ENCODE peak calls at places on chromosomes 5 and 9, in six cellular contexts. E, S, M, T, J and O are unnamed samples.

GRCh38 chr5:44499381-44499780 is 110.2 kb upstream of the FGF10 start:
- DNase-seq in M (no peak), E (no peak), S (no peak), J (no peak), T (no peak), O (no peak)

GRCh38 chr9:73613092-73613701 is 461.5 kb downstream of the ANXA1 start:
- DNase-seq in J (no peak), E (no peak), T (no peak), S (no peak), M (no peak), O (no peak)

GRCh38 chr5:107806271-107806670 is 135.5 kb upstream of the EFNA5 start:
- DNase-seq in M (no peak), S (no peak), J (no peak), T (no peak), E (no peak), O (no peak)

GRCh38 chr9:137375321-137376058 is 47.5 kb downstream of the EXD3 start:
- DNase-seq in T (no peak), S (no peak), J (no peak), M (no peak), E (no peak), O (no peak)

GRCh38 chr9:87433853-87434252 is 63.8 kb upstream of the DAPK1 start:
- DNase-seq in M (no peak), T (no peak), E (no peak), S (no peak), J (no peak), O (no peak)

GRCh38 chr5:76469656-76470290 is 66.7 kb downstream of the IQGAP2 start:
- DNase-seq in M (no peak), T (no peak), E (no peak), S (no peak), J (no peak), O (no peak)

GRCh38 chr5:37900692-37901091 is 60.9 kb upstream of the GDNF start:
- DNase-seq in J (peak), S (peak), T (no peak), M (peak), E (peak), O (peak)

GRCh38 chr9:38352716-38353334 is 39.7 kb upstream of the ALDH1B1 start:
- DNase-seq in E (no peak), S (no peak), J (no peak), T (no peak), M (peak), O (no peak)

GRCh38 chr9:70112981-70113380 is 69.3 kb downstream of the MAMDC2 start:
- DNase-seq in M (no peak), T (no peak), E (no peak), S (no peak), J (peak), O (no peak)

GRCh38 chr9:120393386-120394057 is 186.4 kb downstream of the CDK5RAP2 start:
- DNase-seq in M (peak), E (no peak), T (no peak), J (no peak), S (no peak), O (no peak)

GRCh38 chr5:152092580-152092979 is 167.9 kb upstream of the GLRA1 start:
- DNase-seq in M (no peak), T (no peak), S (no peak), E (no peak), J (no peak), O (no peak)

GRCh38 chr5:135379052-135379654 is 19.9 kb downstream of the MACROH2A1 start:
- DNase-seq in M (no peak), J (no peak), S (no peak), E (no peak), T (no peak), O (no peak)

GRCh38 chr5:93789173-93790070 is 48.0 kb upstream of the POU5F2 start:
- DNase-seq in T (no peak), E (no peak), S (no peak), M (no peak), J (no peak), O (no peak)

GRCh38 chr5:78360674-78361225 is 333 bp downstream of the SCAMP1 start:
- DNase-seq in M (peak), J (no peak), T (peak), S (peak), E (no peak), O (peak)

GRCh38 chr9:93587284-93587650 is 10.9 kb downstream of the PHF2 start:
- DNase-seq in S (no peak), E (no peak), T (no peak), M (no peak), J (no peak), O (peak)

GRCh38 chr5:165616550-165617430 is 2111.4 kb downstream of the MAT2B start:
- DNase-seq in M (no peak), S (no peak), T (no peak), E (no peak), J (no peak), O (no peak)

GRCh38 chr9:129138476-129139232 is 27.4 kb downstream of the PTPA start:
- DNase-seq in J (no peak), E (peak), T (no peak), S (peak), M (peak), O (peak)

GRCh38 chr9:133491656-133491925 is 12.7 kb upstream of the SLC2A6 start:
- DNase-seq in E (no peak), J (no peak), T (no peak), M (no peak), S (no peak), O (no peak)

GRCh38 chr9:6384732-6385131 is 28.3 kb upstream of the UHRF2 start:
- DNase-seq in J (no peak), E (no peak), S (no peak), T (no peak), M (no peak), O (no peak)

GRCh38 chr5:167303582-167303981 is 987.9 kb upstream of the WWC1 start:
- DNase-seq in M (no peak), T (no peak), S (no peak), E (no peak), J (no peak), O (no peak)

GRCh38 chr5:74864823-74865222 is 1.4 kb downstream of the FAM169A start:
- DNase-seq in E (no peak), J (peak), S (no peak), M (no peak), T (no peak), O (no peak)

GRCh38 chr5:74865799-74866652 is at the start of gene FAM169A:
- DNase-seq in J (no peak), E (no peak), M (no peak), T (peak), S (peak), O (peak)

GRCh38 chr5:74866653-74867162 is 521 bp upstream of the FAM169A start:
- DNase-seq in S (no peak), J (peak), E (no peak), M (no peak), T (peak), O (peak)

GRCh38 chr5:74863726-74864125 is 2.5 kb downstream of the FAM169A start:
- DNase-seq in T (no peak), M (no peak), S (no peak), E (no peak), J (no peak), O (no peak)

GRCh38 chr5:74865293-74865798 is 841 bp downstream of the FAM169A start:
- DNase-seq in J (no peak), S (no peak), M (no peak), E (no peak), T (no peak), O (no peak)
- H3K27ac ChIP-seq in J (peak), S (peak), M (no peak), E (peak), T (peak), O (no peak)

GRCh38 chr9:82761911-82762310 is 301.0 kb downstream of the RASEF start:
- DNase-seq in E (no peak), T (no peak), J (no peak), S (no peak), M (no peak), O (no peak)

GRCh38 chr9:82763631-82764030 is 299.3 kb downstream of the RASEF start:
- DNase-seq in J (no peak), T (no peak), S (no peak), E (no peak), M (no peak), O (no peak)

DNA sequence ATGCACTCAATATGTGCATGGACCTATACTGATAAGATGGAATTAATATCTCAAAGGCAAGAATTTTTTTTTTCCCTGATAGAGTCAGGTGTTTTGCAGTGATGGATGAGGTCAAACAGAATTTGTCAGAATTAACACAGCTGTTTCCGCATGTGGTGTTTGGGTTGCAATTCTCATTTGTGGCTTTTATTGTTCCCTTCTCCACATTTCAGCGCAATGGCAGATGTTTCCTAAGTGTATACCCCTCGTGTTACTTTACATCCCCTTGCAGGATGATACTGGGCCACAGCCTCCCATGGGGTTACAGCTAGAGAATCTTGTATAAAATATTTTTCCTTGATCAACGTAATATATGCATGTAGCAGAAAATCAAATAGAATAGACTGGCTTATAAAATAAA is 298.7 kb downstream of the RASEF start:
- DNase-seq in T (no peak), M (no peak), J (no peak), E (no peak), S (no peak), O (no peak)
- TF ChIP-seq EP300 in T (no peak), M (no peak), J (no peak), E (no peak), S (no peak), O (no peak)

GRCh38 chr5:132830436-132831094 is at the start of gene SHROOM1:
- DNase-seq in E (no peak), T (peak), J (peak), S (peak), M (no peak), O (peak)

GRCh38 chr5:132831095-132831860 is 831 bp upstream of the SHROOM1 start:
- DNase-seq in E (no peak), S (no peak), M (no peak), J (no peak), T (no peak), O (no peak)

GRCh38 chr5:132827943-132828673 is 2.3 kb downstream of the SHROOM1 start:
- DNase-seq in T (no peak), J (no peak), S (no peak), E (no peak), M (no peak), O (no peak)

GRCh38 chr5:132828846-132829494 is 1.5 kb downstream of the SHROOM1 start:
- DNase-seq in T (no peak), S (peak), J (no peak), E (no peak), M (no peak), O (no peak)

DNA sequence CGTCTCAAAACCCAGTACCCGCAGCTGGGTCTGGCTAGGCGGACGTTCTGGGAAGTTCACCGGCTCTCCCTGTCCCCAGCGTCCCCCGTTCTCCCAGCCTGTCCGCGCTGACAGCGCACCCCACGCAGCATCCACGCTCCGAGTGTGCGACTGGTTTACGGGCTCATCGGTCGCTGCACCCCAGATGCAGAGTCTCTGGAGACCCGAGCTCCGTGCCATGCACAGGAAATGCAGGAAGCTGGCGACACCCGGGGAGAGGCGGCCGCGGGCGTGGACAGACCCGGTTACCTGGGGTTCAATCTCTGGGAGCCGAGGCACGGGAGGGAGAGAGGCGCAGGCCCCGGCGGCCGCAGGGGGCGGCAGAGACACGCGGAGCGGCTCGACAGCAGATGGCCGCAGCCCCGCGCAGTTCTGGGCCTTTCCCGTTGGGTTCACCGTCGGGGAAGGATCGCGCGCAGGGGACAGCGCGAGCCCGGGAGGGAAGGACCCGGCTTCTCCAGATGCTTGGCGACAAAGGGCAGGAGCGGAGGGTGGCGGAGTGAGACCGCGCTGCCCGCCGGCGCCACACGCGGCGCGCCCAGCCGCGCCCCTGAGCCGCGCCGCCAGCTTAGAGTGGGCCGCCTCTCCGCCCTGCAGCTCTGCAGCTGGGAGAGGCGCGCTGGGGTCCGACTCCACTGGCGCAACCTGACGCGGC is 558 bp downstream of the SHROOM1 start:
- DNase-seq in J (peak), M (peak), E (peak), S (peak), T (peak), O (peak)
- TF ChIP-seq POLR2A in J (peak), M (no peak), E (no peak), S (no peak), T (peak), O (no peak)

GRCh38 chr5:65483474-65484346 is 2.0 kb upstream of the ADAMTS6 start:
- DNase-seq in J (peak), S (no peak), M (no peak), E (no peak), T (no peak), O (no peak)
- H3K27ac ChIP-seq in J (no peak), S (peak), M (peak), E (peak), T (peak), O (peak)

GRCh38 chr9:88745281-88746001 is 210.5 kb downstream of the NXNL2 start:
- DNase-seq in J (no peak), M (peak), S (no peak), E (no peak), T (no peak), O (no peak)

GRCh38 chr9:88741335-88741734 is 206.4 kb downstream of the NXNL2 start:
- DNase-seq in E (no peak), M (no peak), T (no peak), S (no peak), J (peak), O (no peak)

GRCh38 chr9:88739373-88739772 is 204.4 kb downstream of the NXNL2 start:
- DNase-seq in J (no peak), M (no peak), S (no peak), E (no peak), T (no peak), O (no peak)

GRCh38 chr9:88740844-88741243 is 205.9 kb downstream of the NXNL2 start:
- DNase-seq in E (no peak), J (no peak), S (no peak), T (no peak), M (no peak), O (no peak)

DNA sequence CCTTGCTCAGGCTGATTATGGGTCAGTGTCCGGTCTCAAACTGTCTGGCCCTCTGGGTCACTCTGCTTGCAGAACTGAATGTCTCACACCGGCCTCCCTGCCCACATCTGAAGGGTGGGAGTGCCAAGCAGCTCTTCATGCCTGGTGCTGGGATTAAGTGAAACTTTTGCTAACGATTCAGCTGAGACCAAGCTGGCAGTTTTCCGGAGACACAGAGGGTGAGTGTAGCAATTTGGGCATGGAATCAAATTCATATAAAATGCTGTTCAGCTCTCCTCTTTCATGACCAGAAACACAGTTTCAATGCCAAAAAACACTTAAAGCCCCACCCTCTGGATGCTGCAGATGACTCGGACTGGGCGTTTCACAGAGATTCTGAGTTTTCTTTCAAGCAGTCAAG is 207.5 kb downstream of the NXNL2 start:
- DNase-seq in E (peak), J (no peak), T (no peak), M (no peak), S (no peak), O (no peak)
- TF ChIP-seq EP300 in E (peak), J (no peak), T (no peak), M (no peak), S (no peak), O (no peak)

GRCh38 chr9:16223074-16223871 is 647.2 kb downstream of the BNC2 start:
- DNase-seq in E (no peak), T (no peak), J (no peak), M (peak), S (no peak), O (no peak)
- TF ChIP-seq POLR2A in E (no peak), T (no peak), J (no peak), M (no peak), S (no peak), O (no peak)